ENCODE peak calls at places on chromosomes 2 and 18, in four cellular contexts. M, B, J and U are unnamed samples.

GRCh38 chr2:208320686-208321085 is 54.6 kb downstream of the PIKFYVE start:
- DNase-seq in M (no peak), B (no peak), J (no peak), U (no peak)

GRCh38 chr18:23828426-23828825 is 139.2 kb downstream of the LAMA3 start:
- DNase-seq in M (peak), B (no peak), J (peak), U (no peak)

GRCh38 chr2:3321825-3322224 is 55.8 kb downstream of the EIPR1 start:
- DNase-seq in M (no peak), B (no peak), J (no peak), U (no peak)

GRCh38 chr2:217843353-217843752 is 159.4 kb downstream of the TNS1 start:
- DNase-seq in M (no peak), B (no peak), J (no peak), U (no peak)

GRCh38 chr2:222424729-222425671 is 657 bp downstream of the SGPP2 start:
- DNase-seq in M (no peak), B (peak), J (no peak), U (no peak)

GRCh38 chr18:64966667-64967066 is 784.1 kb upstream of the CDH7 start:
- DNase-seq in M (no peak), B (no peak), J (no peak), U (no peak)

GRCh38 chr2:205273148-205273547 is 409.2 kb upstream of the NRP2 start:
- DNase-seq in M (no peak), B (no peak), J (no peak), U (no peak)

GRCh38 chr2:1910562-1911256 is 166.4 kb upstream of the PXDN start:
- DNase-seq in M (no peak), B (no peak), J (no peak), U (no peak)

GRCh38 chr2:201759567-201759966 is 21.2 kb downstream of the ALS2 start:
- DNase-seq in M (no peak), B (no peak), J (no peak), U (no peak)

GRCh38 chr2:159168707-159169106 is 117.8 kb downstream of the WDSUB1 start:
- DNase-seq in M (no peak), B (no peak), J (no peak), U (no peak)

GRCh38 chr2:54287532-54287931 is 31.5 kb upstream of the TSPYL6 start:
- DNase-seq in M (no peak), B (no peak), J (no peak), U (no peak)

GRCh38 chr18:58013241-58014211 is 30.5 kb upstream of the NEDD4L start:
- DNase-seq in M (no peak), B (peak), J (peak), U (no peak)

GRCh38 chr18:59927246-59927825 is 27.5 kb downstream of the PMAIP1 start:
- DNase-seq in M (no peak), B (no peak), J (no peak), U (no peak)

GRCh38 chr18:37343542-37343851 is 222.1 kb downstream of the CELF4 start:
- DNase-seq in M (no peak), B (no peak), J (no peak), U (no peak)

GRCh38 chr2:96144481-96145027 is 686 bp downstream of the DUSP2 start:
- DNase-seq in M (no peak), B (no peak), J (no peak), U (no peak)

GRCh38 chr2:7108792-7109557 is 191.8 kb downstream of the RNF144A start:
- DNase-seq in M (no peak), B (no peak), J (no peak), U (no peak)

GRCh38 chr2:140275427-140275826 is 1495.2 kb upstream of the NXPH2 start:
- DNase-seq in M (no peak), B (no peak), J (no peak), U (no peak)

GRCh38 chr2:101361519-101361918 is 25.8 kb downstream of the CREG2 start:
- DNase-seq in M (no peak), B (no peak), J (no peak), U (no peak)

GRCh38 chr2:190121971-190122370 is 59.4 kb upstream of the MSTN start:
- DNase-seq in M (no peak), B (no peak), J (peak), U (no peak)

GRCh38 chr18:28884304-28884703 is 707.4 kb upstream of the CDH2 start:
- DNase-seq in M (no peak), B (no peak), J (no peak), U (no peak)

GRCh38 chr18:59052965-59053960 is 86.4 kb upstream of the SEC11C start:
- DNase-seq in M (no peak), B (peak), J (no peak), U (no peak)

GRCh38 chr2:45329045-45329677 is 281.9 kb downstream of the SRBD1 start:
- DNase-seq in M (no peak), B (no peak), J (peak), U (no peak)

GRCh38 chr2:157574165-157574564 is 54.5 kb downstream of the ACVR1C start:
- DNase-seq in M (no peak), B (no peak), J (no peak), U (no peak)

GRCh38 chr2:201806442-201806841 is at the start of gene CDK15:
- DNase-seq in M (no peak), B (no peak), J (no peak), U (no peak)

GRCh38 chr18:2907459-2908145 is 60.8 kb downstream of the EMILIN2 start:
- DNase-seq in M (no peak), B (no peak), J (no peak), U (no peak)

GRCh38 chr2:233977296-233977837 is 60.2 kb downstream of the TRPM8 start:
- DNase-seq in M (no peak), B (no peak), J (no peak), U (no peak)

GRCh38 chr2:24435391-24436316 is 55.4 kb upstream of the NCOA1 start:
- DNase-seq in M (no peak), B (peak), J (no peak), U (peak)

GRCh38 chr2:24429711-24430110 is 61.3 kb upstream of the NCOA1 start:
- DNase-seq in M (no peak), B (no peak), J (no peak), U (no peak)

GRCh38 chr2:24434576-24434975 is 56.5 kb upstream of the NCOA1 start:
- DNase-seq in M (no peak), B (no peak), J (no peak), U (no peak)

GRCh38 chr2:24438106-24438505 is 52.9 kb upstream of the NCOA1 start:
- DNase-seq in M (no peak), B (no peak), J (no peak), U (no peak)

DNA sequence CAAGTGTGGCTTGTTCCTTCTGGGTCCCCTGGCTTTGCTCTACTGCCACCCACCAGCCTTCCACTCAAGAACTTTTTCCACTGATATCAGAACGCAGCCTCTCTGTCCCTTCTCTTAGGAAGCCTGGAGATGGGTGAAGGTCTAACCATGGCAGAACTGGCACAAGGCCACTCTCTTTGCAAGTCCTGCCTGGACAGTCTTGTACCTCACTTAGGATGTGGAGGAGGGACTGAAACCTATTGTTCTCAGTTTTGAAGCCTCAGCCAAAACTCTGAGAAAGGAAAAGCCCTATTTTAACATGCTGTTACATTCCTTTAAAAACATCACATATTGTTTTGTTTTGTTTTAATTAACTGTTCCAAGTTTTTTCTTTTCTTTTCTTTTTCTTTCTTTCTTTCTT is 58.9 kb upstream of the NCOA1 start:
- DNase-seq in M (no peak), B (no peak), J (no peak), U (no peak)
- TF ChIP-seq POLR2AphosphoS5 in M (no peak), B (no peak), J (no peak), U (no peak)

GRCh38 chr18:34225218-34225553 is 473 bp upstream of the NOL4 start:
- DNase-seq in M (no peak), B (no peak), J (no peak), U (no peak)
- TF ChIP-seq POLR2AphosphoS5 in M (no peak), B (no peak), J (no peak), U (no peak)

DNA sequence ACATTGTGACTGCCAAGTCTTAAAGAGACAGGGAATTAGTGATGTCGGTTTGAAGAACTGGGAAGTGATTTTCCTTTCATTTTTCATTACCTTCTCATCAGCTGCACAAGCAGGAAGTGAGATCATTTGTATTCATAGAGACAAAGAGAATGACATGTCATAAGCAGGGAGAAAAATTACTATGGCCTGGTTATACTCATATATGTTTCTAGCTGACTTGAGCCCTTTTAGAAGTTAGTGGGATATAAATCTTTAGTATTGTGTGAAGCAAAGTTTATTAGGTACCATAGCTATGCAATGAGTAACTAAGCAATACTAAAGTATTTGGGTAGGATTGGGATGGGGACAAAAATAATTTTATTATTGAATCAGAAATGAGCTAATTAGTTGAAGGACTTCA is 284.1 kb downstream of the PID1 start:
- DNase-seq in M (no peak), B (no peak), J (no peak), U (no peak)
- TF ChIP-seq POLR2AphosphoS5 in M (no peak), B (no peak), J (no peak), U (no peak)

GRCh38 chr2:38461470-38461869 is 84.4 kb upstream of the ATL2 start:
- DNase-seq in M (no peak), B (no peak), J (no peak), U (no peak)
- TF ChIP-seq POLR2AphosphoS5 in M (no peak), B (no peak), J (no peak), U (no peak)

GRCh38 chr2:195370167-195370943 is 286.7 kb upstream of the SLC39A10 start:
- DNase-seq in M (no peak), B (no peak), J (no peak), U (no peak)
- TF ChIP-seq POLR2AphosphoS5 in M (no peak), B (no peak), J (no peak), U (no peak)

GRCh38 chr2:85907671-85908157 is 18.9 kb upstream of the ST3GAL5 start:
- DNase-seq in M (no peak), B (no peak), J (no peak), U (no peak)

GRCh38 chr2:85905891-85906290 is 17.1 kb upstream of the ST3GAL5 start:
- DNase-seq in M (no peak), B (no peak), J (no peak), U (no peak)

GRCh38 chr2:85903849-85904248 is 15.1 kb upstream of the ST3GAL5 start:
- DNase-seq in M (no peak), B (no peak), J (peak), U (no peak)

GRCh38 chr2:85906748-85907147 is 18.0 kb upstream of the ST3GAL5 start:
- DNase-seq in M (no peak), B (no peak), J (no peak), U (no peak)

GRCh38 chr2:85905187-85905666 is 16.4 kb upstream of the ST3GAL5 start:
- DNase-seq in M (no peak), B (no peak), J (no peak), U (no peak)
- TF ChIP-seq POLR2AphosphoS5 in M (no peak), B (peak), J (no peak), U (peak)

DNA sequence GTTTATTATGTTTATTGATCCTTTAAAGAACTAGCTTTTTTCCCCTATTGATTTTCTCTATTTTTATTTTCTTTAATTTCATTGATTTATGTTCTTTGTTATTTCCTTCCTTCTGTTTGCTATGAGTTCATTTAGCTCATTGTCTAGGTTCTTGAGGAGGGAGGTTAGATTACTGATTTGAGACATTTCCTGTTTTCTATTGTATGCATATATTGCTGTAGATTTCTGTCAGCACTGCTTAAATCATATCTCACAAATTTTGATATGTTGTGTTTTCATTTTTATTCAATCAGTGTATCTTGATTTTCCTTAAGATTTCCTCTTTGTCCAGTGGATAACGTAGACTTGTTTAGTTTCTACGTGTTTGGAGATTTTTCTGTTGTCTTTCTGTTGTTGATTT is 43.4 kb downstream of the PTPN4 start:
- DNase-seq in M (no peak), B (no peak), J (no peak), U (no peak)
- TF ChIP-seq POLR2AphosphoS5 in M (no peak), B (no peak), J (no peak), U (no peak)